ENCODE peak calls at places on chromosome 6, in ten cellular contexts. R is activated B cell treated with CpG ODN at 0.5 μM for 24 hours, S is fibroblast of lung, E is neural crest cell, F is K562, C is tibial artery, L is astrocyte, D is thyroid gland, N is progenitor cell of endocrine pancreas, H is ovary. P is an unnamed sample.

GRCh38 chr6:40957616-40958492 is 81.2 kb downstream of the UNC5CL start:
- DNase-seq in R (no peak), S (peak; percentile 31), E (no peak), F (no peak), C (no peak), L (peak; percentile 91), D (no peak), N (no peak), H (no peak), P (no peak)

GRCh38 chr6:56388414-56388752 is 141.0 kb upstream of the COL21A1 start:
- DNase-seq in R (no peak), S (no peak), E (no peak), F (no peak), C (no peak), L (no peak), D (no peak), N (no peak), H (no peak), P (no peak)

GRCh38 chr6:16851758-16852157 is 90.5 kb upstream of the ATXN1 start:
- DNase-seq in R (no peak), S (peak; percentile 26), E (no peak), F (no peak), C (no peak), L (no peak), D (no peak), N (no peak), H (no peak), P (no peak)

GRCh38 chr6:125114248-125114858 is 39.2 kb upstream of the TPD52L1 start:
- DNase-seq in R (no peak), S (peak; percentile 75), E (peak; percentile 31), F (no peak), C (no peak), L (no peak), D (peak; percentile 65), N (no peak), H (peak; percentile 55), P (no peak)

GRCh38 chr6:43455034-43455747 is at the start of gene DLK2:
- DNase-seq in R (peak; percentile 52), S (no peak), E (no peak), F (peak; percentile 73), C (no peak), L (no peak), D (no peak), N (no peak), H (no peak), P (no peak)

GRCh38 chr6:13457577-13457976 is 29.8 kb downstream of the GFOD1 start:
- DNase-seq in R (no peak), S (peak; percentile 76), E (no peak), F (no peak), C (no peak), L (peak; percentile 96), D (no peak), N (no peak), H (no peak), P (no peak)

GRCh38 chr6:16004934-16005673 is 123.8 kb upstream of the MYLIP start:
- DNase-seq in R (no peak), S (no peak), E (no peak), F (peak; percentile 78), C (no peak), L (no peak), D (no peak), N (no peak), H (no peak), P (no peak)

GRCh38 chr6:151413372-151414145 is 22.2 kb upstream of the ZBTB2 start:
- DNase-seq in R (no peak), S (no peak), E (no peak), F (no peak), C (no peak), L (no peak), D (no peak), N (no peak), H (no peak), P (no peak)

GRCh38 chr6:150881911-150882481 is 16.5 kb downstream of the MTHFD1L start:
- DNase-seq in R (no peak), S (peak; percentile 95), E (peak; percentile 34), F (no peak), C (peak; percentile 82), L (peak; percentile 99), D (peak; percentile 84), N (no peak), H (peak; percentile 71), P (no peak)

GRCh38 chr6:129516787-129517186 is 193.2 kb downstream of the ARHGAP18 start:
- DNase-seq in R (no peak), S (no peak), E (no peak), F (no peak), C (no peak), L (no peak), D (no peak), N (no peak), H (no peak), P (no peak)

GRCh38 chr6:3752538-3753227 is 1.2 kb upstream of the PXDC1 start:
- DNase-seq in R (no peak), S (no peak), E (no peak), F (no peak), C (peak; percentile 65), L (no peak), D (no peak), N (no peak), H (no peak), P (no peak)

GRCh38 chr6:73710470-73710869 is 14.5 kb downstream of the CD109 start:
- DNase-seq in R (no peak), S (peak; percentile 44), E (no peak), F (no peak), C (no peak), L (peak; percentile 78), D (no peak), N (no peak), H (no peak), P (no peak)

GRCh38 chr6:26215200-26216014 is 128.2 kb downstream of the HFE start:
- DNase-seq in R (no peak), S (peak; percentile 32), E (no peak), F (no peak), C (no peak), L (no peak), D (peak; percentile 30), N (no peak), H (no peak), P (no peak)

GRCh38 chr6:48733581-48733980 is 622.6 kb upstream of the PTCHD4 start:
- DNase-seq in R (no peak), S (peak; percentile 34), E (no peak), F (no peak), C (no peak), L (no peak), D (no peak), N (no peak), H (no peak), P (no peak)

GRCh38 chr6:48736486-48737206 is 625.6 kb upstream of the PTCHD4 start:
- DNase-seq in R (no peak), S (peak; percentile 88), E (no peak), F (no peak), C (no peak), L (peak; percentile 89), D (no peak), N (no peak), H (no peak), P (no peak)
- TF ChIP-seq CTCF in R (no peak), S (no peak), E (no peak), F (no peak), C (no peak), L (no peak), D (no peak), N (no peak), H (no peak), P (peak; percentile 58)

GRCh38 chr6:53986721-53987526 is 124.3 kb upstream of the MLIP start:
- DNase-seq in R (no peak), S (peak; percentile 31), E (no peak), F (no peak), C (no peak), L (peak; percentile 52), D (no peak), N (no peak), H (no peak), P (no peak)

GRCh38 chr6:53987527-53987888 is 123.7 kb upstream of the MLIP start:
- DNase-seq in R (no peak), S (no peak), E (no peak), F (no peak), C (no peak), L (no peak), D (no peak), N (no peak), H (no peak), P (no peak)

GRCh38 chr6:53998293-53998692 is 113.0 kb upstream of the MLIP start:
- DNase-seq in R (no peak), S (no peak), E (no peak), F (no peak), C (no peak), L (no peak), D (no peak), N (no peak), H (no peak), P (no peak)

GRCh38 chr6:53994201-53994600 is 117.0 kb upstream of the MLIP start:
- DNase-seq in R (no peak), S (no peak), E (no peak), F (no peak), C (no peak), L (no peak), D (no peak), N (no peak), H (no peak), P (no peak)

GRCh38 chr6:53992522-53992921 is 118.7 kb upstream of the MLIP start:
- DNase-seq in R (no peak), S (no peak), E (no peak), F (no peak), C (no peak), L (no peak), D (no peak), N (no peak), H (no peak), P (no peak)
- TF ChIP-seq CTCF in R (no peak), S (no peak), E (no peak), F (no peak), C (no peak), L (no peak), D (no peak), N (no peak), H (no peak), P (no peak)

DNA sequence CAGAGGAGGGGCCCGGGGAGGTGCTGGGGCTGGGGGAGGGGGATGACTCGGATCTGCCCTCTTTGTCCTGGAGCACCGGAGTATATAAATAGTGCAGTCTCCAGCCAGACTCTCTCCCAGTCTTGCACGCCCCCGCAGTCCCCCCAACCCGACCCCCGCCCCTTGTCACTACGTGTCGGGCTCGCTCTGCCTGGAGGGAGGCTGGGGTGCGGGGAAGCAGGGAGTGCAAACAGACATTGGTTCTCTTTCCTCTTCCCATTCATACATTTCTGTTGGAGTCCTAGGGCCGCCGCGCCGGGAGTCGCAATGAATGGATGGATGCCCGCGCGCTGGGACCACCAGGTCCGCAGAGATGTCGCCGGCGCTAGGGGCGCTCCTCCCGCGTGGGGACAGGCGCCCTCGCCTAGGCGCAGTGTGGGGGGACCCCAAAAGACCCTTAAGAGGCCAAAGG is 179.3 kb downstream of the TBXT start:
- DNase-seq in R (no peak), S (no peak), E (peak; percentile 47), F (no peak), C (no peak), L (no peak), D (peak; percentile 29), N (no peak), H (no peak), P (no peak)
- TF ChIP-seq CTCF in R (no peak), S (no peak), E (no peak), F (no peak), C (no peak), L (no peak), D (no peak), N (peak; percentile 29), H (no peak), P (no peak)

GRCh38 chr6:67003844-67004243 is 1296.8 kb upstream of the EYS start:
- DNase-seq in R (no peak), S (no peak), E (no peak), F (no peak), C (no peak), L (no peak), D (no peak), N (no peak), H (no peak), P (no peak)

GRCh38 chr6:67009818-67010217 is 1302.8 kb upstream of the EYS start:
- DNase-seq in R (no peak), S (no peak), E (no peak), F (no peak), C (no peak), L (no peak), D (no peak), N (no peak), H (no peak), P (no peak)
- TF ChIP-seq CTCF in R (no peak), S (no peak), E (peak; percentile 49), F (no peak), C (no peak), L (no peak), D (no peak), N (peak; percentile 36), H (no peak), P (peak; percentile 60)

P was measured in type B pancreatic cell.